ENCODE peak calls at places on chromosome 18, in four cellular contexts. One of them, this sample, is unnamed.
A peak's percentile ranks its signal among the peaks of the same experiment; 100 is the strongest.

GRCh38 chr18:58900015-58900649 is 35.5 kb downstream of the ZNF532 start:
- DNase-seq in tibial artery: no peak
- DNase-seq in MM.1S: no peak
- DNase-seq in substantia nigra: no peak
- DNase-seq in this sample: no peak

GRCh38 chr18:44909191-44909719 is 228.6 kb downstream of the SETBP1 start:
- DNase-seq in tibial artery: no peak
- DNase-seq in MM.1S: peak; percentile 93
- DNase-seq in substantia nigra: no peak
- DNase-seq in this sample: no peak

GRCh38 chr18:63949068-63949737 is at the start of gene HMSD:
- DNase-seq in tibial artery: no peak
- DNase-seq in MM.1S: peak; percentile 44
- DNase-seq in substantia nigra: peak; percentile 64
- DNase-seq in this sample: peak; percentile 59

GRCh38 chr18:475202-475624 is 25.3 kb downstream of the COLEC12 start:
- DNase-seq in tibial artery: no peak
- DNase-seq in MM.1S: no peak
- DNase-seq in substantia nigra: no peak
- DNase-seq in this sample: no peak

GRCh38 chr18:67766930-67767329 is 250.4 kb upstream of the DSEL start:
- DNase-seq in tibial artery: no peak
- DNase-seq in MM.1S: no peak
- DNase-seq in substantia nigra: no peak
- DNase-seq in this sample: no peak

GRCh38 chr18:3554091-3554601 is 104.2 kb downstream of the TGIF1 start:
- DNase-seq in tibial artery: no peak
- DNase-seq in MM.1S: no peak
- DNase-seq in substantia nigra: no peak
- DNase-seq in this sample: no peak

GRCh38 chr18:48904086-48904485 is 46.7 kb downstream of the SMAD7 start:
- DNase-seq in tibial artery: peak; percentile 10
- DNase-seq in MM.1S: no peak
- DNase-seq in substantia nigra: no peak
- DNase-seq in this sample: no peak

GRCh38 chr18:32057624-32058165 is 34.0 kb upstream of the RNF138 start:
- DNase-seq in tibial artery: no peak
- DNase-seq in MM.1S: no peak
- DNase-seq in substantia nigra: no peak
- DNase-seq in this sample: no peak

GRCh38 chr18:58161659-58162058 is 117.6 kb downstream of the NEDD4L start:
- DNase-seq in tibial artery: no peak
- DNase-seq in MM.1S: no peak
- DNase-seq in substantia nigra: no peak
- DNase-seq in this sample: no peak

GRCh38 chr18:67219821-67220220 is 296.7 kb downstream of the DSEL start:
- DNase-seq in tibial artery: no peak
- DNase-seq in MM.1S: no peak
- DNase-seq in substantia nigra: no peak
- DNase-seq in this sample: no peak

GRCh38 chr18:28003451-28003850 is 173.5 kb downstream of the CDH2 start:
- DNase-seq in tibial artery: no peak
- DNase-seq in MM.1S: no peak
- DNase-seq in substantia nigra: no peak
- DNase-seq in this sample: no peak

GRCh38 chr18:78980777-78981651 is 1.4 kb downstream of the SALL3 start:
- DNase-seq in tibial artery: no peak
- DNase-seq in MM.1S: no peak
- DNase-seq in substantia nigra: no peak
- DNase-seq in this sample: no peak

GRCh38 chr18:23563377-23564043 is 22.8 kb downstream of the NPC1 start:
- DNase-seq in tibial artery: no peak
- DNase-seq in MM.1S: no peak
- DNase-seq in substantia nigra: no peak
- DNase-seq in this sample: no peak

GRCh38 chr18:65435529-65435928 is 315.3 kb upstream of the CDH7 start:
- DNase-seq in tibial artery: no peak
- DNase-seq in MM.1S: no peak
- DNase-seq in substantia nigra: no peak
- DNase-seq in this sample: no peak

GRCh38 chr18:43012951-43013350 is 102.5 kb downstream of the RIT2 start:
- DNase-seq in tibial artery: no peak
- DNase-seq in MM.1S: no peak
- DNase-seq in substantia nigra: no peak
- DNase-seq in this sample: no peak

GRCh38 chr18:995641-996040 is 91.0 kb downstream of the ADCYAP1 start:
- DNase-seq in tibial artery: no peak
- DNase-seq in MM.1S: no peak
- DNase-seq in substantia nigra: no peak
- DNase-seq in this sample: no peak

GRCh38 chr18:33014060-33014796 is 241.4 kb upstream of the KLHL14 start:
- DNase-seq in tibial artery: no peak
- DNase-seq in MM.1S: no peak
- DNase-seq in substantia nigra: no peak
- DNase-seq in this sample: no peak

GRCh38 chr18:41524674-41525470 is 430.2 kb upstream of the PIK3C3 start:
- DNase-seq in tibial artery: no peak
- DNase-seq in MM.1S: no peak
- DNase-seq in substantia nigra: no peak
- DNase-seq in this sample: no peak

GRCh38 chr18:23943903-23944624 is 70.5 kb upstream of the TTC39C start:
- DNase-seq in tibial artery: no peak
- DNase-seq in MM.1S: no peak
- DNase-seq in substantia nigra: no peak
- DNase-seq in this sample: no peak

GRCh38 chr18:69161383-69162028 is 239.2 kb upstream of the DOK6 start:
- DNase-seq in tibial artery: no peak
- DNase-seq in MM.1S: no peak
- DNase-seq in substantia nigra: no peak
- DNase-seq in this sample: no peak

GRCh38 chr18:22186484-22186971 is 17.1 kb downstream of the GATA6 start:
- DNase-seq in tibial artery: no peak
- DNase-seq in MM.1S: no peak
- DNase-seq in substantia nigra: no peak
- DNase-seq in this sample: no peak

GRCh38 chr18:22185723-22186386 is 16.5 kb downstream of the GATA6 start:
- DNase-seq in tibial artery: no peak
- DNase-seq in MM.1S: no peak
- DNase-seq in substantia nigra: no peak
- DNase-seq in this sample: no peak

GRCh38 chr18:22189431-22189830 is 20.0 kb downstream of the GATA6 start:
- DNase-seq in tibial artery: peak; percentile 29
- DNase-seq in MM.1S: no peak
- DNase-seq in substantia nigra: no peak
- DNase-seq in this sample: no peak

GRCh38 chr18:22191346-22191710 is 21.9 kb downstream of the GATA6 start:
- DNase-seq in tibial artery: no peak
- DNase-seq in MM.1S: no peak
- DNase-seq in substantia nigra: no peak
- DNase-seq in this sample: no peak

DNA sequence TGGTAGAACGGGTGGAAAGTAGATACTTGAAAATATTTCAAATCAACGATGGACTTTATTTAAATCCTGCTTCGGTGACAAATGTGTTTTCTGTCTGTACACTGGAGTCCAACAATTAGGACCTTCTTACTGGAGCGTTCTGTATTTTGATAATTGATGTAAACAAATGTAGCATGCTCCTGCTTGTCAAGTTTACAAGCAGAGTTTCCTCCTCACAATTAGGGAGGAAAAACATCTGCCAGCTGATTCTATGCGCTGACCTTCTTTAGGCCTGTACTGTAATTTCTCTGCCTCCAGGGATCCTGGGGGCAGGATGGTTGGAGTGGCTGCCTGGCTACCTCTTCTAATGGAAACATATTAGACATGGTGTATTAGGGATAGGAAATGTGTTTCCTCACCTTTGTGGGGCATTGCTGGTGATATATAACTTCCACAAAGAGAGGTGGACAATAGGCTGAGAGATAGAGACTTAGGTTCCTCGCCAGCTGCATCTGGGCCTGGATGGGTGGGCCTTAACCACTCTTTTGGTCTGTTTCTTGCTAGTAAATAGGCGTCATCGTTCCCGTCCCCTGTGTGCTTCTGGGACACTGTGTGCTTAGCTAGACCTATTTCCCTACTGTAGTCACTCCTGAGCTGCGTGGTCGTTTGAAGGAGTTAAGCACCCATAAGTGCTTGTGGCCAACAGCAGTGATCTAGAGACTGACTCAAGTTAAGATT is 19.3 kb downstream of the GATA6 start:
- DNase-seq in tibial artery: peak; percentile 71
- DNase-seq in MM.1S: no peak
- DNase-seq in substantia nigra: no peak
- DNase-seq in this sample: no peak
- H3K27ac ChIP-seq in tibial artery: peak overlapping the region; percentile 69
- H3K27ac ChIP-seq in MM.1S: no peak overlapping the region
- H3K27ac ChIP-seq in substantia nigra: no peak overlapping the region
- H3K27ac ChIP-seq in this sample: peak overlapping the region; percentile 64

DNA sequence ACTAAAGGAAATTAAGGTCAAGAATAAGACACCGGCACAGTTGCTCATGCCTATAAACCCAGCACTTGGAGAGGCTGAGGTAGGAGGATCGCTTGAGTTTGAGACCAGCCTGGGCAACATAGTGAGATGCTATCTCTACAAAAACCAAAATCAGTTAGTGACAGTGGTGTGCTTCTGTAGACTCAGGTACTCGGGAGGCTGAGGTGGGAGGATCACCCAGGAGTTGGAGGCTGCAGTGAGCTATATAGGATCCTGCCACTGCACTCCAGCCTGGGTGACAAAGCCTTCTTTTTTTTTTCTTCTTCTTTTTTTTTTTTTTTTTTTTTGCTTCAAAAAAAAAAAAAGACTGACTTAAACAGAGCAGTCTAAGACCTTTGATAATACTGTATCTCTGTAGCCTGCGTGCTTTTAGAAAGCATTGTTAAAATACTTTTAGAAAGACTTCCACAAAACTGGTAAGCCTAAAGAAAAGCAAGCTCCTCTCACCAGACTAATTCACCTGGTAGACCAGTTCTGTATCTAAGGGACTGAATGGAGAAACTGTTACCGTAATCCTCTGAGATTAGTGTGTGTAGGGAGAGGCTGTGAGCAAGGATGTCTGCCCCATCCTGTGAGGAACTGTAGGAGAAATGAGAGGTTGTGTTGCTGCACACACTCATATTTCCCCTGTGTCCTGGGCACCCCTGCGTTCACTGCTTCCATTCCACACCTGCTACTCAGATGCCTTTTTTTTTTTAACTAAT is 10.8 kb downstream of the RAB12 start:
- DNase-seq in tibial artery: no peak
- DNase-seq in MM.1S: no peak
- DNase-seq in substantia nigra: no peak
- DNase-seq in this sample: no peak
- H3K27ac ChIP-seq in tibial artery: no peak overlapping the region
- H3K27ac ChIP-seq in MM.1S: no peak overlapping the region
- H3K27ac ChIP-seq in substantia nigra: no peak overlapping the region
- H3K27ac ChIP-seq in this sample: no peak overlapping the region

GRCh38 chr18:55477537-55478300 is 110.3 kb downstream of the TCF4 start:
- DNase-seq in tibial artery: peak; percentile 31
- DNase-seq in MM.1S: peak; percentile 55
- DNase-seq in substantia nigra: no peak
- DNase-seq in this sample: no peak
- H3K27ac ChIP-seq in tibial artery: peak overlapping the region; percentile 69
- H3K27ac ChIP-seq in MM.1S: no peak overlapping the region
- H3K27ac ChIP-seq in substantia nigra: peak overlapping the region; percentile 55
- H3K27ac ChIP-seq in this sample: peak overlapping the region; percentile 49

DNA sequence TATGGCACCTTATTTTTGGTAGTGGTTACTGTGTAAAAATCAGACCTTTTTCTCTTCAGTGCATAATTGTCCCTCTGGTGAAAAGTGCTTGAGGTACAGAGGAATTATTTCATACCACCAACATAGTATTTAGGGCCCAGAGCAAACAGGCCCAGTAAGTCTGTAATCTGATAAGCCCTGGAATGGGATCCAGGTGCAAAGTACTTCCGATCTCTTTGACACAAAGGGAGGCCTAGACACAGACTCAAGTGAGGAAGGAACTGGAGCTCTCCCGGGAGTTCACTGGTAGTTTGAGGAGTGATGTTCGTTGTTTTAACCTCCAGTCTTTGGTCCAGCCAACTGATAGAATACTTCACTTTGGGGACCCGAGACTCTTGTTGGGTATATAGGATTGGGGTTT is 57.4 kb downstream of the RAB31 start:
- DNase-seq in tibial artery: no peak
- DNase-seq in MM.1S: no peak
- DNase-seq in substantia nigra: no peak
- DNase-seq in this sample: no peak
- H3K27ac ChIP-seq in tibial artery: no peak overlapping the region
- H3K27ac ChIP-seq in MM.1S: no peak overlapping the region
- H3K27ac ChIP-seq in substantia nigra: no peak overlapping the region
- H3K27ac ChIP-seq in this sample: no peak overlapping the region

DNA sequence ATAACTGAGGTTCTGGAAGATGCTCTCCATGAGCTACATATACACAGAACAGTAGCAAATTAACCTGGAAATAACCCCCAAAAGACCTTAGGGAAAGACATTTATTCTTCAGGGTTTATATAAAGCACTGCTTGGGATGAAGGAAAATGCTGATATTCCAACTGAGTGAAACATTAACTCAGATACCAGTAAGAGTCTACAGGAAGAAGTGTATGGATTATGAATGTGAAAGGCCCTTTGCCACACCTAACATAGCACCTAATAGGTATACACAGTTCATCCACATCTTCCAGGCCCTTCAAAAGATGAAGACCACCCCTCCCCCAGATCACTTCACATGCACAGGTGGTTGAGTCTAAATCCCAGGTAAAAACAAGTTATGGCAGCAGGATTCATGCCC is 50.4 kb downstream of the MYO5B start:
- DNase-seq in tibial artery: no peak
- DNase-seq in MM.1S: no peak
- DNase-seq in substantia nigra: no peak
- DNase-seq in this sample: no peak
- H3K27ac ChIP-seq in tibial artery: no peak overlapping the region
- H3K27ac ChIP-seq in MM.1S: no peak overlapping the region
- H3K27ac ChIP-seq in substantia nigra: no peak overlapping the region
- H3K27ac ChIP-seq in this sample: no peak overlapping the region

GRCh38 chr18:56632070-56633022 is 6.0 kb downstream of the TXNL1 start:
- DNase-seq in tibial artery: no peak
- DNase-seq in MM.1S: no peak
- DNase-seq in substantia nigra: no peak
- DNase-seq in this sample: no peak
- H3K27ac ChIP-seq in tibial artery: no peak overlapping the region
- H3K27ac ChIP-seq in MM.1S: no peak overlapping the region
- H3K27ac ChIP-seq in substantia nigra: no peak overlapping the region
- H3K27ac ChIP-seq in this sample: no peak overlapping the region